ENCODE peak calls at places on chromosomes 13 and 19, in seven cellular contexts. O is endothelial cell, P is A673, K is right lobe of liver, M is GM13976, S is AG04450, I is astrocyte of the spinal cord. T is an unnamed sample.

GRCh38 chr19:3479177-3479818 is 1.0 kb downstream of the SMIM24 start:
- DNase-seq in S (no peak), O (no peak), P (peak; percentile 68), I (no peak), M (peak; percentile 83), K (no peak), T (no peak)

GRCh38 chr19:40392894-40393517 is 3.0 kb upstream of the HIPK4 start:
- DNase-seq in O (no peak), I (no peak), K (no peak), S (no peak), P (no peak), M (no peak), T (no peak)

GRCh38 chr13:28117689-28118377 is 17.5 kb upstream of the FLT3 start:
- DNase-seq in I (no peak), S (no peak), M (no peak), K (peak; percentile 59), O (no peak), P (peak; percentile 49), T (no peak)

GRCh38 chr13:71320452-71320851 is 546.6 kb downstream of the DACH1 start:
- DNase-seq in P (peak; percentile 58), I (peak; percentile 6), M (no peak), S (peak; percentile 7), K (no peak), O (peak; percentile 41), T (no peak)

GRCh38 chr13:43446126-43446525 is 340.6 kb downstream of the ENOX1 start:
- DNase-seq in K (no peak), O (no peak), S (no peak), I (peak; percentile 27), M (no peak), P (no peak), T (no peak)

GRCh38 chr19:48681127-48681470 is 8.3 kb upstream of the NTN5 start:
- DNase-seq in I (peak; percentile 56), M (peak; percentile 64), S (peak; percentile 83), P (no peak), K (no peak), O (no peak), T (no peak)

GRCh38 chr13:31699650-31700049 is 39.7 kb upstream of the RXFP2 start:
- DNase-seq in K (no peak), O (peak; percentile 11), S (no peak), I (no peak), P (no peak), M (no peak), T (no peak)

GRCh38 chr19:8935460-8935859 is 74.7 kb downstream of the MUC16 start:
- DNase-seq in P (no peak), M (no peak), S (no peak), I (no peak), O (no peak), K (no peak), T (no peak)

GRCh38 chr19:14150041-14150769 is 13.8 kb upstream of the ASF1B start:
- DNase-seq in P (no peak), O (no peak), I (no peak), M (no peak), S (no peak), K (no peak), T (no peak)

GRCh38 chr19:50718255-50719118 is 1.1 kb downstream of the SHANK1 start:
- DNase-seq in S (no peak), I (no peak), O (no peak), P (no peak), M (peak; percentile 44), K (no peak), T (no peak)

GRCh38 chr19:34173145-34173956 is 1.0 kb downstream of the LSM14A start:
- DNase-seq in M (no peak), I (no peak), S (no peak), K (peak; percentile 77), O (peak; percentile 38), P (peak; percentile 25), T (peak; percentile 18)

GRCh38 chr13:94351292-94352000 is 128.0 kb downstream of the DCT start:
- DNase-seq in O (no peak), K (no peak), S (peak; percentile 47), M (peak; percentile 11), I (peak; percentile 81), P (peak; percentile 22), T (no peak)

GRCh38 chr13:108827637-108828036 is 198.2 kb downstream of the MYO16 start:
- DNase-seq in S (no peak), I (no peak), P (no peak), O (no peak), K (no peak), M (no peak), T (no peak)

GRCh38 chr13:24670927-24671326 is 9.3 kb upstream of the ATP12A start:
- DNase-seq in P (peak; percentile 74), S (no peak), K (peak; percentile 25), M (no peak), O (peak; percentile 47), I (no peak), T (no peak)
- TF ChIP-seq CTCF in P (no peak), S (no peak), K (no peak), M (no peak), O (peak; percentile 45), I (peak; percentile 25), T (peak; percentile 43)

GRCh38 chr19:53431399-53432087 is at the start of gene ZNF761:
- DNase-seq in P (peak; percentile 92), M (peak; percentile 94), I (peak; percentile 91), O (peak; percentile 98), K (peak; percentile 97), S (peak; percentile 69), T (peak; percentile 99)
- TF ChIP-seq CTCF in P (peak; percentile 27), M (no peak), I (peak; percentile 43), O (no peak), K (peak; percentile 28), S (peak; percentile 50), T (peak; percentile 39)

DNA sequence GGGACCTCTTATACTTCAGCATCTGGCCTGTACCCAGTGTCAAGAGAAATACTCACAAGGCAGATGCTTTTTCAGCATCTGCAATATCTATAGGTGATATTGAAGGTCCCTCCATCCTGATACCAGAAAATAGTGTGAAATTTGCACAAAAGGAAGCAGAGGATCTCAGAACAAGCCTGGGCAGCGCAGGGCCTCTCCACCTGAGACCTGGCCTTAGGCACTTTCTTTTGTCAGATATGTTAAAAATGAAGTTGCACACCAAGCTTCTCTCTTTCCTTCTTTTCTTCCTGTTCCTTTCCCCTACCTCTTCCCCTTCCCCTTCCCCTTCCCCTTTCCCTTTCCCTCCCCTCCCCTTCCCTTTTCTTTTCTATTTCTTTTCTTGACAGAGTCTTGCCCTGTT is 62.2 kb downstream of the ARHGEF18 start:
- DNase-seq in I (no peak), M (no peak), P (no peak), K (no peak), O (no peak), S (no peak), T (no peak)
- TF ChIP-seq CTCF in I (no peak), M (no peak), P (no peak), K (no peak), O (no peak), S (no peak), T (no peak)

DNA sequence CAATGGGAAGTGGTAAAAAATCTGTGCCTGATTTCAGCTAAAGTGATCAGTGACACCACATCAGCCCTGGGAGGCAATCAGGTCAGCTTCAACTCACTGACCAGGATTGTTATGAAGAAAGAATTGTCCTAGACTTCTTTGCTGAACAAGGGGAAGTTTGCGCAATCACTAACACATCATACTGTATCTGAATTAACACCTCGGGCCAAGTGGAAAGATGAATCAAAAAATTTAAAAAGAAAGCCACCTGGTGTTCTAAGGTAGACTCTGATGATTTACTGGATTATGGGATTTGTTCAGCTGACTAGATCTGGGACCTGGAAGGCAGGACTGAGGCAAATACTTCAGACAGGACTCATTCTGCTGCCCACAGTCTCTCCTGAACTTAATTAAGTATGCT is 161.8 kb downstream of the DIAPH3 start:
- DNase-seq in K (no peak), P (no peak), S (no peak), I (no peak), M (no peak), O (no peak), T (no peak)
- TF ChIP-seq CTCF in K (no peak), P (no peak), S (no peak), I (no peak), M (no peak), O (no peak), T (no peak)

GRCh38 chr19:18589380-18590272 is 1.0 kb downstream of the REX1BD start:
- DNase-seq in K (peak; percentile 76), I (peak; percentile 47), M (peak; percentile 80), P (peak; percentile 93), O (peak; percentile 76), S (no peak), T (peak; percentile 58)
- TF ChIP-seq CTCF in K (peak; percentile 19), I (no peak), M (peak; percentile 36), P (no peak), O (no peak), S (peak; percentile 12), T (no peak)

T was measured in progenitor cell of endocrine pancreas.